ENCODE peak calls at places on chromosomes 5 and 9, in four cellular contexts. One of them, this sample, is unnamed.

GRCh38 chr5:40557486-40557885 is 122.2 kb upstream of the PTGER4 start:
- DNase-seq in stimulated activated CD4-positive, alpha-beta T cell treated with anti-CD3 and anti-CD28 coated beads, Interleukin-4, amount 100 ng/mL, for 1 hour: no peak
- DNase-seq in NCI-H524: no peak
- DNase-seq in NCI-H748 treated with DMSO at 0.1 percent for 48 hours: peak; percentile 27
- DNase-seq in this sample: no peak

GRCh38 chr5:91875133-91875779 is 492.1 kb upstream of the ARRDC3 start:
- DNase-seq in NCI-H748 treated with DMSO at 0.1 percent for 48 hours: peak; percentile 39
- DNase-seq in stimulated activated CD4-positive, alpha-beta T cell treated with anti-CD3 and anti-CD28 coated beads, Interleukin-4, amount 100 ng/mL, for 1 hour: no peak
- DNase-seq in NCI-H524: no peak
- DNase-seq in this sample: no peak

GRCh38 chr9:92170848-92171247 is 55.6 kb upstream of the SPTLC1 start:
- DNase-seq in NCI-H524: no peak
- DNase-seq in stimulated activated CD4-positive, alpha-beta T cell treated with anti-CD3 and anti-CD28 coated beads, Interleukin-4, amount 100 ng/mL, for 1 hour: no peak
- DNase-seq in NCI-H748 treated with DMSO at 0.1 percent for 48 hours: no peak
- DNase-seq in this sample: no peak

GRCh38 chr5:54148858-54149257 is 161.5 kb downstream of the ARL15 start:
- DNase-seq in stimulated activated CD4-positive, alpha-beta T cell treated with anti-CD3 and anti-CD28 coated beads, Interleukin-4, amount 100 ng/mL, for 1 hour: no peak
- DNase-seq in NCI-H524: no peak
- DNase-seq in NCI-H748 treated with DMSO at 0.1 percent for 48 hours: peak; percentile 13
- DNase-seq in this sample: no peak

GRCh38 chr5:163585206-163585605 is 79.8 kb downstream of the MAT2B start:
- DNase-seq in NCI-H748 treated with DMSO at 0.1 percent for 48 hours: no peak
- DNase-seq in NCI-H524: no peak
- DNase-seq in stimulated activated CD4-positive, alpha-beta T cell treated with anti-CD3 and anti-CD28 coated beads, Interleukin-4, amount 100 ng/mL, for 1 hour: no peak
- DNase-seq in this sample: no peak

GRCh38 chr5:32245742-32246141 is 67.0 kb downstream of the MTMR12 start:
- DNase-seq in stimulated activated CD4-positive, alpha-beta T cell treated with anti-CD3 and anti-CD28 coated beads, Interleukin-4, amount 100 ng/mL, for 1 hour: no peak
- DNase-seq in NCI-H524: no peak
- DNase-seq in NCI-H748 treated with DMSO at 0.1 percent for 48 hours: no peak
- DNase-seq in this sample: no peak

GRCh38 chr9:38282756-38283155 is 109.7 kb upstream of the ALDH1B1 start:
- DNase-seq in NCI-H748 treated with DMSO at 0.1 percent for 48 hours: no peak
- DNase-seq in stimulated activated CD4-positive, alpha-beta T cell treated with anti-CD3 and anti-CD28 coated beads, Interleukin-4, amount 100 ng/mL, for 1 hour: no peak
- DNase-seq in NCI-H524: no peak
- DNase-seq in this sample: no peak

GRCh38 chr9:100213730-100214477 is 114.9 kb downstream of the INVS start:
- DNase-seq in NCI-H524: no peak
- DNase-seq in NCI-H748 treated with DMSO at 0.1 percent for 48 hours: no peak
- DNase-seq in stimulated activated CD4-positive, alpha-beta T cell treated with anti-CD3 and anti-CD28 coated beads, Interleukin-4, amount 100 ng/mL, for 1 hour: no peak
- DNase-seq in this sample: no peak

GRCh38 chr9:122015165-122015821 is 77.8 kb downstream of the TTLL11 start:
- DNase-seq in NCI-H748 treated with DMSO at 0.1 percent for 48 hours: no peak
- DNase-seq in stimulated activated CD4-positive, alpha-beta T cell treated with anti-CD3 and anti-CD28 coated beads, Interleukin-4, amount 100 ng/mL, for 1 hour: no peak
- DNase-seq in NCI-H524: peak; percentile 90
- DNase-seq in this sample: no peak

GRCh38 chr5:123530728-123531127 is 18.8 kb downstream of the CSNK1G3 start:
- DNase-seq in stimulated activated CD4-positive, alpha-beta T cell treated with anti-CD3 and anti-CD28 coated beads, Interleukin-4, amount 100 ng/mL, for 1 hour: no peak
- DNase-seq in NCI-H748 treated with DMSO at 0.1 percent for 48 hours: no peak
- DNase-seq in NCI-H524: no peak
- DNase-seq in this sample: no peak

GRCh38 chr5:1074816-1075554 is 36.9 kb downstream of the SLC12A7 start:
- DNase-seq in stimulated activated CD4-positive, alpha-beta T cell treated with anti-CD3 and anti-CD28 coated beads, Interleukin-4, amount 100 ng/mL, for 1 hour: no peak
- DNase-seq in NCI-H748 treated with DMSO at 0.1 percent for 48 hours: no peak
- DNase-seq in NCI-H524: no peak
- DNase-seq in this sample: no peak

GRCh38 chr5:150036513-150036912 is 36.0 kb downstream of the HMGXB3 start:
- DNase-seq in NCI-H524: no peak
- DNase-seq in NCI-H748 treated with DMSO at 0.1 percent for 48 hours: no peak
- DNase-seq in stimulated activated CD4-positive, alpha-beta T cell treated with anti-CD3 and anti-CD28 coated beads, Interleukin-4, amount 100 ng/mL, for 1 hour: no peak
- DNase-seq in this sample: peak; percentile 60

GRCh38 chr5:107539163-107539445 is 131.6 kb downstream of the EFNA5 start:
- DNase-seq in NCI-H524: no peak
- DNase-seq in stimulated activated CD4-positive, alpha-beta T cell treated with anti-CD3 and anti-CD28 coated beads, Interleukin-4, amount 100 ng/mL, for 1 hour: no peak
- DNase-seq in NCI-H748 treated with DMSO at 0.1 percent for 48 hours: no peak
- DNase-seq in this sample: no peak

GRCh38 chr9:133403766-133404439 is 13.9 kb downstream of the REXO4 start:
- DNase-seq in stimulated activated CD4-positive, alpha-beta T cell treated with anti-CD3 and anti-CD28 coated beads, Interleukin-4, amount 100 ng/mL, for 1 hour: peak; percentile 68
- DNase-seq in NCI-H524: no peak
- DNase-seq in NCI-H748 treated with DMSO at 0.1 percent for 48 hours: peak; percentile 47
- DNase-seq in this sample: no peak

GRCh38 chr5:72597456-72597948 is 90.3 kb upstream of the ZNF366 start:
- DNase-seq in stimulated activated CD4-positive, alpha-beta T cell treated with anti-CD3 and anti-CD28 coated beads, Interleukin-4, amount 100 ng/mL, for 1 hour: no peak
- DNase-seq in NCI-H748 treated with DMSO at 0.1 percent for 48 hours: no peak
- DNase-seq in NCI-H524: no peak
- DNase-seq in this sample: peak; percentile 43

GRCh38 chr5:155826947-155827815 is 499.8 kb upstream of the SGCD start:
- DNase-seq in stimulated activated CD4-positive, alpha-beta T cell treated with anti-CD3 and anti-CD28 coated beads, Interleukin-4, amount 100 ng/mL, for 1 hour: no peak
- DNase-seq in NCI-H524: no peak
- DNase-seq in NCI-H748 treated with DMSO at 0.1 percent for 48 hours: no peak
- DNase-seq in this sample: no peak

GRCh38 chr9:78967557-78968212 is 604.1 kb upstream of the TLE4 start:
- DNase-seq in NCI-H524: no peak
- DNase-seq in NCI-H748 treated with DMSO at 0.1 percent for 48 hours: no peak
- DNase-seq in stimulated activated CD4-positive, alpha-beta T cell treated with anti-CD3 and anti-CD28 coated beads, Interleukin-4, amount 100 ng/mL, for 1 hour: no peak
- DNase-seq in this sample: no peak

GRCh38 chr5:10158886-10159285 is 90.8 kb downstream of the ATPSCKMT start:
- DNase-seq in stimulated activated CD4-positive, alpha-beta T cell treated with anti-CD3 and anti-CD28 coated beads, Interleukin-4, amount 100 ng/mL, for 1 hour: no peak
- DNase-seq in NCI-H748 treated with DMSO at 0.1 percent for 48 hours: no peak
- DNase-seq in NCI-H524: no peak
- DNase-seq in this sample: no peak

GRCh38 chr9:107883496-107884120 is 394.0 kb upstream of the KLF4 start:
- DNase-seq in stimulated activated CD4-positive, alpha-beta T cell treated with anti-CD3 and anti-CD28 coated beads, Interleukin-4, amount 100 ng/mL, for 1 hour: no peak
- DNase-seq in NCI-H524: no peak
- DNase-seq in NCI-H748 treated with DMSO at 0.1 percent for 48 hours: no peak
- DNase-seq in this sample: no peak

GRCh38 chr9:132372177-132373095 is 17.6 kb upstream of the SETX start:
- DNase-seq in NCI-H524: no peak
- DNase-seq in stimulated activated CD4-positive, alpha-beta T cell treated with anti-CD3 and anti-CD28 coated beads, Interleukin-4, amount 100 ng/mL, for 1 hour: no peak
- DNase-seq in NCI-H748 treated with DMSO at 0.1 percent for 48 hours: no peak
- DNase-seq in this sample: peak; percentile 70

GRCh38 chr5:112948455-112948854 is 26.4 kb upstream of the REEP5 start:
- DNase-seq in NCI-H748 treated with DMSO at 0.1 percent for 48 hours: no peak
- DNase-seq in stimulated activated CD4-positive, alpha-beta T cell treated with anti-CD3 and anti-CD28 coated beads, Interleukin-4, amount 100 ng/mL, for 1 hour: no peak
- DNase-seq in NCI-H524: no peak
- DNase-seq in this sample: no peak

GRCh38 chr5:69517763-69518212 is 25.2 kb downstream of the OCLN start:
- DNase-seq in NCI-H524: no peak
- DNase-seq in stimulated activated CD4-positive, alpha-beta T cell treated with anti-CD3 and anti-CD28 coated beads, Interleukin-4, amount 100 ng/mL, for 1 hour: no peak
- DNase-seq in NCI-H748 treated with DMSO at 0.1 percent for 48 hours: peak; percentile 87
- DNase-seq in this sample: no peak

GRCh38 chr9:35816708-35817107 is 1.9 kb upstream of the HINT2 start:
- DNase-seq in NCI-H524: peak; percentile 93
- DNase-seq in stimulated activated CD4-positive, alpha-beta T cell treated with anti-CD3 and anti-CD28 coated beads, Interleukin-4, amount 100 ng/mL, for 1 hour: no peak
- DNase-seq in NCI-H748 treated with DMSO at 0.1 percent for 48 hours: no peak
- DNase-seq in this sample: no peak

GRCh38 chr5:175800656-175801081 is 70.7 kb upstream of the CPLX2 start:
- DNase-seq in NCI-H524: peak; percentile 88
- DNase-seq in stimulated activated CD4-positive, alpha-beta T cell treated with anti-CD3 and anti-CD28 coated beads, Interleukin-4, amount 100 ng/mL, for 1 hour: no peak
- DNase-seq in NCI-H748 treated with DMSO at 0.1 percent for 48 hours: no peak
- DNase-seq in this sample: no peak

GRCh38 chr9:112487008-112487798 is 576 bp downstream of the KIAA1958 start:
- DNase-seq in NCI-H524: peak; percentile 51
- DNase-seq in stimulated activated CD4-positive, alpha-beta T cell treated with anti-CD3 and anti-CD28 coated beads, Interleukin-4, amount 100 ng/mL, for 1 hour: peak; percentile 58
- DNase-seq in NCI-H748 treated with DMSO at 0.1 percent for 48 hours: peak; percentile 19
- DNase-seq in this sample: peak; percentile 65

GRCh38 chr9:132949709-132950108 is 5.3 kb upstream of the TSC1 start:
- DNase-seq in NCI-H748 treated with DMSO at 0.1 percent for 48 hours: no peak
- DNase-seq in NCI-H524: no peak
- DNase-seq in stimulated activated CD4-positive, alpha-beta T cell treated with anti-CD3 and anti-CD28 coated beads, Interleukin-4, amount 100 ng/mL, for 1 hour: no peak
- DNase-seq in this sample: no peak

GRCh38 chr5:142779163-142779562 is 9.0 kb downstream of the ARHGAP26 start:
- DNase-seq in stimulated activated CD4-positive, alpha-beta T cell treated with anti-CD3 and anti-CD28 coated beads, Interleukin-4, amount 100 ng/mL, for 1 hour: no peak
- DNase-seq in NCI-H524: no peak
- DNase-seq in NCI-H748 treated with DMSO at 0.1 percent for 48 hours: no peak
- DNase-seq in this sample: no peak

GRCh38 chr5:42811591-42812392 is at the start of gene SELENOP:
- DNase-seq in stimulated activated CD4-positive, alpha-beta T cell treated with anti-CD3 and anti-CD28 coated beads, Interleukin-4, amount 100 ng/mL, for 1 hour: no peak
- DNase-seq in NCI-H524: no peak
- DNase-seq in NCI-H748 treated with DMSO at 0.1 percent for 48 hours: peak; percentile 98
- DNase-seq in this sample: peak; percentile 59

GRCh38 chr9:96087669-96088299 is 212.3 kb downstream of the ERCC6L2 start:
- DNase-seq in NCI-H748 treated with DMSO at 0.1 percent for 48 hours: peak; percentile 46
- DNase-seq in stimulated activated CD4-positive, alpha-beta T cell treated with anti-CD3 and anti-CD28 coated beads, Interleukin-4, amount 100 ng/mL, for 1 hour: no peak
- DNase-seq in NCI-H524: no peak
- DNase-seq in this sample: no peak

GRCh38 chr9:15696979-15697378 is 144.1 kb downstream of the CCDC171 start:
- DNase-seq in stimulated activated CD4-positive, alpha-beta T cell treated with anti-CD3 and anti-CD28 coated beads, Interleukin-4, amount 100 ng/mL, for 1 hour: no peak
- DNase-seq in NCI-H524: no peak
- DNase-seq in NCI-H748 treated with DMSO at 0.1 percent for 48 hours: no peak
- DNase-seq in this sample: no peak

GRCh38 chr5:132747064-132747692 is at the start of gene CCNI2:
- DNase-seq in NCI-H524: peak; percentile 39
- DNase-seq in stimulated activated CD4-positive, alpha-beta T cell treated with anti-CD3 and anti-CD28 coated beads, Interleukin-4, amount 100 ng/mL, for 1 hour: peak; percentile 74
- DNase-seq in NCI-H748 treated with DMSO at 0.1 percent for 48 hours: no peak
- DNase-seq in this sample: no peak

GRCh38 chr5:176319827-176320554 is 41.6 kb downstream of the KIAA1191 start:
- DNase-seq in NCI-H748 treated with DMSO at 0.1 percent for 48 hours: no peak
- DNase-seq in stimulated activated CD4-positive, alpha-beta T cell treated with anti-CD3 and anti-CD28 coated beads, Interleukin-4, amount 100 ng/mL, for 1 hour: no peak
- DNase-seq in NCI-H524: no peak
- DNase-seq in this sample: no peak

GRCh38 chr5:114504560-114504959 is 142.7 kb downstream of the KCNN2 start:
- DNase-seq in stimulated activated CD4-positive, alpha-beta T cell treated with anti-CD3 and anti-CD28 coated beads, Interleukin-4, amount 100 ng/mL, for 1 hour: no peak
- DNase-seq in NCI-H748 treated with DMSO at 0.1 percent for 48 hours: no peak
- DNase-seq in NCI-H524: no peak
- DNase-seq in this sample: no peak